ENCODE peak calls at places on chromosome 6, in six cellular contexts. One of them, this sample, is unnamed.

GRCh38 chr6:16130932-16131387 is 2.1 kb downstream of the MYLIP start:
- DNase-seq in AG04449: no peak
- DNase-seq in HFF-Myc: no peak
- DNase-seq in breast epithelium: peak; percentile 41
- DNase-seq in PC-3: peak; percentile 72
- DNase-seq in naive thymus-derived CD4-positive, alpha-beta T cell: no peak
- DNase-seq in this sample: no peak

GRCh38 chr6:144334150-144334708 is 49.1 kb downstream of the UTRN start:
- DNase-seq in AG04449: no peak
- DNase-seq in HFF-Myc: no peak
- DNase-seq in breast epithelium: no peak
- DNase-seq in PC-3: no peak
- DNase-seq in naive thymus-derived CD4-positive, alpha-beta T cell: peak; percentile 24
- DNase-seq in this sample: no peak

GRCh38 chr6:108608453-108609275 is 47.9 kb downstream of the FOXO3 start:
- DNase-seq in AG04449: no peak
- DNase-seq in HFF-Myc: no peak
- DNase-seq in breast epithelium: no peak
- DNase-seq in PC-3: peak; percentile 8
- DNase-seq in naive thymus-derived CD4-positive, alpha-beta T cell: no peak
- DNase-seq in this sample: no peak

GRCh38 chr6:122746708-122747107 is 32.8 kb upstream of the FABP7 start:
- DNase-seq in AG04449: no peak
- DNase-seq in HFF-Myc: no peak
- DNase-seq in breast epithelium: no peak
- DNase-seq in PC-3: no peak
- DNase-seq in naive thymus-derived CD4-positive, alpha-beta T cell: no peak
- DNase-seq in this sample: no peak

GRCh38 chr6:20353134-20353533 is 48.5 kb upstream of the E2F3 start:
- DNase-seq in AG04449: no peak
- DNase-seq in HFF-Myc: no peak
- DNase-seq in breast epithelium: no peak
- DNase-seq in PC-3: no peak
- DNase-seq in naive thymus-derived CD4-positive, alpha-beta T cell: no peak
- DNase-seq in this sample: no peak

GRCh38 chr6:13380761-13381160 is 52.4 kb upstream of the TBC1D7 start:
- DNase-seq in AG04449: no peak
- DNase-seq in HFF-Myc: no peak
- DNase-seq in breast epithelium: no peak
- DNase-seq in PC-3: no peak
- DNase-seq in naive thymus-derived CD4-positive, alpha-beta T cell: no peak
- DNase-seq in this sample: no peak

GRCh38 chr6:54076159-54076789 is 35.0 kb upstream of the MLIP start:
- DNase-seq in AG04449: no peak
- DNase-seq in HFF-Myc: no peak
- DNase-seq in breast epithelium: no peak
- DNase-seq in PC-3: no peak
- DNase-seq in naive thymus-derived CD4-positive, alpha-beta T cell: no peak
- DNase-seq in this sample: no peak

GRCh38 chr6:54847799-54848597 is 1.4 kb downstream of the FAM83B start:
- DNase-seq in AG04449: no peak
- DNase-seq in HFF-Myc: no peak
- DNase-seq in breast epithelium: peak; percentile 26
- DNase-seq in PC-3: peak; percentile 94
- DNase-seq in naive thymus-derived CD4-positive, alpha-beta T cell: no peak
- DNase-seq in this sample: no peak

GRCh38 chr6:169907419-169908115 is 156.1 kb downstream of the ERMARD start:
- DNase-seq in AG04449: no peak
- DNase-seq in HFF-Myc: no peak
- DNase-seq in breast epithelium: no peak
- DNase-seq in PC-3: no peak
- DNase-seq in naive thymus-derived CD4-positive, alpha-beta T cell: no peak
- DNase-seq in this sample: no peak

GRCh38 chr6:9484686-9485085 is 930.2 kb downstream of the TFAP2A start:
- DNase-seq in AG04449: no peak
- DNase-seq in HFF-Myc: no peak
- DNase-seq in breast epithelium: no peak
- DNase-seq in PC-3: no peak
- DNase-seq in naive thymus-derived CD4-positive, alpha-beta T cell: no peak
- DNase-seq in this sample: no peak

GRCh38 chr6:90362273-90362672 is 65.6 kb upstream of the BACH2 start:
- DNase-seq in AG04449: no peak
- DNase-seq in HFF-Myc: no peak
- DNase-seq in breast epithelium: no peak
- DNase-seq in PC-3: peak; percentile 4
- DNase-seq in naive thymus-derived CD4-positive, alpha-beta T cell: no peak
- DNase-seq in this sample: no peak

GRCh38 chr6:2961491-2961890 is 9.9 kb downstream of the SERPINB6 start:
- DNase-seq in AG04449: no peak
- DNase-seq in HFF-Myc: no peak
- DNase-seq in breast epithelium: no peak
- DNase-seq in PC-3: peak; percentile 3
- DNase-seq in naive thymus-derived CD4-positive, alpha-beta T cell: no peak
- DNase-seq in this sample: peak; percentile 72

GRCh38 chr6:33980176-33980805 is 165.6 kb downstream of the GRM4 start:
- DNase-seq in AG04449: no peak
- DNase-seq in HFF-Myc: no peak
- DNase-seq in breast epithelium: no peak
- DNase-seq in PC-3: no peak
- DNase-seq in naive thymus-derived CD4-positive, alpha-beta T cell: peak; percentile 3
- DNase-seq in this sample: no peak

GRCh38 chr6:85163553-85163952 is 286.3 kb upstream of the NT5E start:
- DNase-seq in AG04449: no peak
- DNase-seq in HFF-Myc: no peak
- DNase-seq in breast epithelium: no peak
- DNase-seq in PC-3: no peak
- DNase-seq in naive thymus-derived CD4-positive, alpha-beta T cell: no peak
- DNase-seq in this sample: no peak

GRCh38 chr6:56624046-56624727 is 18.5 kb downstream of the DST start:
- DNase-seq in AG04449: no peak
- DNase-seq in HFF-Myc: no peak
- DNase-seq in breast epithelium: no peak
- DNase-seq in PC-3: peak; percentile 50
- DNase-seq in naive thymus-derived CD4-positive, alpha-beta T cell: no peak
- DNase-seq in this sample: no peak

GRCh38 chr6:151379933-151380847 is 11.2 kb downstream of the ZBTB2 start:
- DNase-seq in AG04449: no peak
- DNase-seq in HFF-Myc: no peak
- DNase-seq in breast epithelium: no peak
- DNase-seq in PC-3: no peak
- DNase-seq in naive thymus-derived CD4-positive, alpha-beta T cell: no peak
- DNase-seq in this sample: no peak

GRCh38 chr6:150176659-150177058 is 33.8 kb downstream of the PPP1R14C start:
- DNase-seq in AG04449: no peak
- DNase-seq in HFF-Myc: no peak
- DNase-seq in breast epithelium: no peak
- DNase-seq in PC-3: no peak
- DNase-seq in naive thymus-derived CD4-positive, alpha-beta T cell: no peak
- DNase-seq in this sample: no peak
- H3K4me3 ChIP-seq in AG04449: no peak overlapping the region
- H3K4me3 ChIP-seq in HFF-Myc: no peak overlapping the region
- H3K4me3 ChIP-seq in breast epithelium: no peak overlapping the region
- H3K4me3 ChIP-seq in PC-3: no peak overlapping the region
- H3K4me3 ChIP-seq in naive thymus-derived CD4-positive, alpha-beta T cell: no peak overlapping the region
- H3K4me3 ChIP-seq in this sample: no peak overlapping the region

DNA sequence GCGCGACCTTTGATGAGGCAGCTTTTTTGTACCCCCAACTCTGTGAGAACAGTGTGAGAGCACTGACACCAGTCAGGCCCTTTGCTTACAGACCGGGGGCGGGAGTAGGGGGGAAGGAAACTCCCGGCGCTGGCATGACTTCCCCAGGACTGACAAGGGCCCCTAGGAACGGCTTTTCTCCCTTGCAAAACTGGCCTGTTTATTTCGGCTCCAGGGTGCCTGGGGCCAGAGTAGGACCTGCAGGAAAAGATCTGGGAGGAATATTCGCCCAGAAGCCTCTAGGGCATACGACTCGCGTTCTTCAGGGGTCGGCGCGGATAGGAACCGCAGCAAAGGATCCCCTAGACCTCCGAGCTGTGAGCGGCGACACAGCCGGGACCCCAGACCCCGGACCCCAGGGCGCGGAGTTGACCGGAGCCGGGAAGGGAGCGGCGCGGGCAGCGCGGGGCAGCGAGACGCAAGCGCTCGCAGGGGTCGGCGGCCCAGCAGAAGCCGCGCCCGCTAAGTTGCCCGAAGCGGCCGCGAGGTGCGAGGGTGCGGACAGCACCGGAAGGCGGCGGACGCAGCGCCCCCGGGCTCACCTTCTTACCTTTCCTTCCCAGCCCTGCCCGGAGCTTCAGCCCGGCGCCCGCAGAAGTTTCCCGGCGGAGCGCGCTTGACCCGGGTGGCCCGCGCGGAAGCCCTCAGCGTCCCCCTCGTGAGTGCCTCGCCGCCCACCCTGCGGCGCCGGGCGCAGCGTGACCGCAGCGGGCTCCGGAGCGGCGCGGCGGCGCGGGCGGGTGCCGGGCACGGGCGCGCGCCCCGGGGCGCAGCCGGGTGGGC is at the start of gene POPDC3:
- DNase-seq in AG04449: no peak
- DNase-seq in HFF-Myc: no peak
- DNase-seq in breast epithelium: no peak
- DNase-seq in PC-3: peak; percentile 52
- DNase-seq in naive thymus-derived CD4-positive, alpha-beta T cell: no peak
- DNase-seq in this sample: no peak
- H3K4me3 ChIP-seq in AG04449: peak within 1 kb of the TSS; percentile 72
- H3K4me3 ChIP-seq in HFF-Myc: peak within 1 kb of the TSS; percentile 56
- H3K4me3 ChIP-seq in breast epithelium: peak within 1 kb of the TSS; percentile 73
- H3K4me3 ChIP-seq in PC-3: peak within 1 kb of the TSS; percentile 89
- H3K4me3 ChIP-seq in naive thymus-derived CD4-positive, alpha-beta T cell: no peak within 1 kb of the TSS
- H3K4me3 ChIP-seq in this sample: peak within 1 kb of the TSS; percentile 23

GRCh38 chr6:29974901-29975560 is 32.7 kb downstream of the HLA-A start:
- DNase-seq in AG04449: no peak
- DNase-seq in HFF-Myc: no peak
- DNase-seq in breast epithelium: no peak
- DNase-seq in PC-3: no peak
- DNase-seq in naive thymus-derived CD4-positive, alpha-beta T cell: no peak
- DNase-seq in this sample: no peak
- H3K4me3 ChIP-seq in AG04449: no peak overlapping the region
- H3K4me3 ChIP-seq in HFF-Myc: peak overlapping the region; percentile 49
- H3K4me3 ChIP-seq in breast epithelium: peak overlapping the region; percentile 66
- H3K4me3 ChIP-seq in PC-3: no peak overlapping the region
- H3K4me3 ChIP-seq in naive thymus-derived CD4-positive, alpha-beta T cell: no peak overlapping the region
- H3K4me3 ChIP-seq in this sample: no peak overlapping the region

GRCh38 chr6:21371676-21372161 is 221.8 kb upstream of the SOX4 start:
- DNase-seq in AG04449: no peak
- DNase-seq in HFF-Myc: peak; percentile 59
- DNase-seq in breast epithelium: no peak
- DNase-seq in PC-3: peak; percentile 57
- DNase-seq in naive thymus-derived CD4-positive, alpha-beta T cell: no peak
- DNase-seq in this sample: no peak

GRCh38 chr6:21375717-21376116 is 217.8 kb upstream of the SOX4 start:
- DNase-seq in AG04449: no peak
- DNase-seq in HFF-Myc: no peak
- DNase-seq in breast epithelium: no peak
- DNase-seq in PC-3: no peak
- DNase-seq in naive thymus-derived CD4-positive, alpha-beta T cell: no peak
- DNase-seq in this sample: peak; percentile 61

GRCh38 chr6:21377356-21377755 is 216.2 kb upstream of the SOX4 start:
- DNase-seq in AG04449: no peak
- DNase-seq in HFF-Myc: no peak
- DNase-seq in breast epithelium: no peak
- DNase-seq in PC-3: no peak
- DNase-seq in naive thymus-derived CD4-positive, alpha-beta T cell: no peak
- DNase-seq in this sample: no peak

DNA sequence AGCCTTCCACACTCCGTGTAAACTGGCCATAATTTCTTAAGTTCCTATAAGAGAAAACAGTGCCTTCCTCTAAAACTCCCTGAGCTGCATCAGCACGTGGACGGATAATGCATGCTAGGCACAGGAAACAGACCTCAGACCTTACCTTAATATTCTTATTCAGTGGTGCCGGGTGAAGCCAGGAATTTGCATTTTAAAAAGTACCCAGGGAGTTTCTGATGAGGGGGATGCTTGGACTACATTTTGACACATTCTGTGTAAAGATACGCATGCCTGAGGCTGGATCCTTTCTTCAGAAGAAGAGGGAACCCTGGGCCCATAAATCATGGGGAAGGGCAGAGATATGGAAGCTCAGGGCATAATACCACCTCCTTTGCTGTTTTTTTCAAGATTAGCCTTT is 218.3 kb upstream of the SOX4 start:
- DNase-seq in AG04449: no peak
- DNase-seq in HFF-Myc: no peak
- DNase-seq in breast epithelium: no peak
- DNase-seq in PC-3: no peak
- DNase-seq in naive thymus-derived CD4-positive, alpha-beta T cell: no peak
- DNase-seq in this sample: peak; percentile 53
- H3K4me3 ChIP-seq in AG04449: no peak overlapping the region
- H3K4me3 ChIP-seq in HFF-Myc: no peak overlapping the region
- H3K4me3 ChIP-seq in breast epithelium: no peak overlapping the region
- H3K4me3 ChIP-seq in PC-3: no peak overlapping the region
- H3K4me3 ChIP-seq in naive thymus-derived CD4-positive, alpha-beta T cell: no peak overlapping the region
- H3K4me3 ChIP-seq in this sample: no peak overlapping the region

DNA sequence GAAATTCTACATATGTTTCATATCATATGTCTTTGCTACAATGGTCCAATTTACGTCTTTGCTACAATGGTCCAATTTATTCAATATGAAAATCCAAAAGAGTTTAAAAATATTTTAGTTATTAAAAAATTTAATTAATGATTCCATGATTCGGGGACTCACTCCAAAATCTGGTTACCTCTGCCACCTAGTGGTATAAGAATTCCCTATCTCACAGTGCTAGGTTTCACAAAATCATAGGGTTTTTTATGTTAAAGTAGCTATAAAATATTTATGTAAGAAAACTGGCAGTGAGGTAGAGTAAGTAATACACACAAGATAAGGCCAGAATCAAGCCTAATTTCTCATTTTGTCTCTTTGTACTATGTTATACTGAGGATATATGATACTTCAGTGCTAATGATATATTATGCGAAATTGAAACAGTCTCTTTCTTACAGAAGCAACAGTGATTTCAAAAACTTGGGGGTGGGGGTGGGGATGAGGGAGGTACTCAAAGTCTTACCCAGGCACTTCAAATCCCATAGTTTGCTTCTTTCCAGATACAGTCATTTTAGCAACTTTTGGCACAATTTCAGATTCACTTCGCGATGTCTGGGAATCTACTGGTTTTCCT is 52.3 kb downstream of the HBS1L start:
- DNase-seq in AG04449: no peak
- DNase-seq in HFF-Myc: no peak
- DNase-seq in breast epithelium: no peak
- DNase-seq in PC-3: peak; percentile 49
- DNase-seq in naive thymus-derived CD4-positive, alpha-beta T cell: no peak
- DNase-seq in this sample: no peak
- H3K4me3 ChIP-seq in AG04449: no peak overlapping the region
- H3K4me3 ChIP-seq in HFF-Myc: no peak overlapping the region
- H3K4me3 ChIP-seq in breast epithelium: no peak overlapping the region
- H3K4me3 ChIP-seq in PC-3: no peak overlapping the region
- H3K4me3 ChIP-seq in naive thymus-derived CD4-positive, alpha-beta T cell: no peak overlapping the region
- H3K4me3 ChIP-seq in this sample: no peak overlapping the region